ENCODE peak calls at places on chromosomes 7 and 10, in seven cellular contexts. One of them, this sample, is unnamed.

GRCh38 chr10:14240253-14241189 is 90.2 kb downstream of the FRMD4A start:
- DNase-seq in cardiac fibroblast: peak; percentile 39
- DNase-seq in breast epithelium: no peak
- DNase-seq in GM12865: peak; percentile 13
- DNase-seq in colonic mucosa: no peak
- DNase-seq in AG04450: no peak
- DNase-seq in esophagus muscularis mucosa: no peak
- DNase-seq in this sample: peak; percentile 11

GRCh38 chr10:27911645-27912044 is 87.2 kb downstream of the ODAD2 start:
- DNase-seq in cardiac fibroblast: no peak
- DNase-seq in breast epithelium: no peak
- DNase-seq in colonic mucosa: no peak
- DNase-seq in AG04450: no peak
- DNase-seq in GM12865: no peak
- DNase-seq in esophagus muscularis mucosa: no peak
- DNase-seq in this sample: no peak

GRCh38 chr10:51832652-51833383 is 133.4 kb upstream of the CSTF2T start:
- DNase-seq in GM12865: peak; percentile 21
- DNase-seq in colonic mucosa: no peak
- DNase-seq in AG04450: peak; percentile 61
- DNase-seq in cardiac fibroblast: peak; percentile 88
- DNase-seq in esophagus muscularis mucosa: no peak
- DNase-seq in breast epithelium: no peak
- DNase-seq in this sample: no peak

GRCh38 chr7:109950256-109950655 is 1140.7 kb upstream of the LRRN3 start:
- DNase-seq in breast epithelium: no peak
- DNase-seq in cardiac fibroblast: no peak
- DNase-seq in AG04450: no peak
- DNase-seq in colonic mucosa: no peak
- DNase-seq in esophagus muscularis mucosa: no peak
- DNase-seq in GM12865: no peak
- DNase-seq in this sample: no peak

GRCh38 chr10:95416270-95416669 is 125.5 kb upstream of the PDLIM1 start:
- DNase-seq in breast epithelium: no peak
- DNase-seq in GM12865: no peak
- DNase-seq in cardiac fibroblast: no peak
- DNase-seq in esophagus muscularis mucosa: no peak
- DNase-seq in colonic mucosa: no peak
- DNase-seq in AG04450: no peak
- DNase-seq in this sample: no peak

GRCh38 chr7:138004936-138005335 is 3.0 kb upstream of the CREB3L2 start:
- DNase-seq in GM12865: no peak
- DNase-seq in colonic mucosa: no peak
- DNase-seq in cardiac fibroblast: no peak
- DNase-seq in AG04450: no peak
- DNase-seq in breast epithelium: no peak
- DNase-seq in esophagus muscularis mucosa: no peak
- DNase-seq in this sample: no peak

GRCh38 chr7:46515844-46516590 is 594.9 kb upstream of the IGFBP3 start:
- DNase-seq in esophagus muscularis mucosa: no peak
- DNase-seq in cardiac fibroblast: no peak
- DNase-seq in GM12865: peak; percentile 41
- DNase-seq in breast epithelium: no peak
- DNase-seq in colonic mucosa: no peak
- DNase-seq in AG04450: no peak
- DNase-seq in this sample: no peak

GRCh38 chr7:302054-302992 is 12.4 kb downstream of the FOXL3 start:
- DNase-seq in AG04450: no peak
- DNase-seq in esophagus muscularis mucosa: no peak
- DNase-seq in GM12865: no peak
- DNase-seq in breast epithelium: peak; percentile 41
- DNase-seq in cardiac fibroblast: no peak
- DNase-seq in colonic mucosa: no peak
- DNase-seq in this sample: no peak

GRCh38 chr7:157463245-157463644 is 126.4 kb downstream of the DNAJB6 start:
- DNase-seq in AG04450: no peak
- DNase-seq in colonic mucosa: no peak
- DNase-seq in cardiac fibroblast: no peak
- DNase-seq in breast epithelium: no peak
- DNase-seq in esophagus muscularis mucosa: no peak
- DNase-seq in GM12865: no peak
- DNase-seq in this sample: no peak

GRCh38 chr10:21238044-21238443 is 287.4 kb downstream of the SKIDA1 start:
- DNase-seq in AG04450: no peak
- DNase-seq in GM12865: no peak
- DNase-seq in colonic mucosa: no peak
- DNase-seq in cardiac fibroblast: no peak
- DNase-seq in esophagus muscularis mucosa: no peak
- DNase-seq in breast epithelium: no peak
- DNase-seq in this sample: no peak

GRCh38 chr7:43888983-43889945 is 17.1 kb downstream of the URGCP start:
- DNase-seq in GM12865: no peak
- DNase-seq in esophagus muscularis mucosa: no peak
- DNase-seq in cardiac fibroblast: no peak
- DNase-seq in colonic mucosa: no peak
- DNase-seq in AG04450: no peak
- DNase-seq in breast epithelium: no peak
- DNase-seq in this sample: no peak

GRCh38 chr10:121232494-121232893 is 365.8 kb downstream of the FGFR2 start:
- DNase-seq in cardiac fibroblast: no peak
- DNase-seq in AG04450: no peak
- DNase-seq in breast epithelium: no peak
- DNase-seq in esophagus muscularis mucosa: no peak
- DNase-seq in colonic mucosa: no peak
- DNase-seq in GM12865: no peak
- DNase-seq in this sample: no peak

GRCh38 chr10:75612904-75613684 is 181.7 kb downstream of the LRMDA start:
- DNase-seq in esophagus muscularis mucosa: no peak
- DNase-seq in GM12865: peak; percentile 68
- DNase-seq in AG04450: no peak
- DNase-seq in breast epithelium: no peak
- DNase-seq in cardiac fibroblast: peak; percentile 8
- DNase-seq in colonic mucosa: no peak
- DNase-seq in this sample: no peak

GRCh38 chr10:71998840-71999194 is 34.6 kb downstream of the CHST3 start:
- DNase-seq in GM12865: no peak
- DNase-seq in AG04450: no peak
- DNase-seq in esophagus muscularis mucosa: no peak
- DNase-seq in cardiac fibroblast: peak; percentile 72
- DNase-seq in breast epithelium: no peak
- DNase-seq in colonic mucosa: peak; percentile 58
- DNase-seq in this sample: no peak

GRCh38 chr10:34808789-34809745 is 6.0 kb downstream of the PARD3 start:
- DNase-seq in colonic mucosa: peak; percentile 38
- DNase-seq in GM12865: no peak
- DNase-seq in esophagus muscularis mucosa: no peak
- DNase-seq in breast epithelium: no peak
- DNase-seq in cardiac fibroblast: peak; percentile 37
- DNase-seq in AG04450: no peak
- DNase-seq in this sample: peak; percentile 38

GRCh38 chr7:72925546-72926120 is 738 bp downstream of the POM121 start:
- DNase-seq in breast epithelium: no peak
- DNase-seq in esophagus muscularis mucosa: peak; percentile 26
- DNase-seq in AG04450: no peak
- DNase-seq in colonic mucosa: no peak
- DNase-seq in GM12865: peak; percentile 38
- DNase-seq in cardiac fibroblast: peak; percentile 48
- DNase-seq in this sample: peak; percentile 11

GRCh38 chr10:59906417-59907202 is at the start of gene CCDC6:
- DNase-seq in breast epithelium: peak; percentile 94
- DNase-seq in GM12865: peak; percentile 95
- DNase-seq in AG04450: peak; percentile 81
- DNase-seq in cardiac fibroblast: peak; percentile 92
- DNase-seq in colonic mucosa: peak; percentile 95
- DNase-seq in esophagus muscularis mucosa: peak; percentile 97
- DNase-seq in this sample: peak; percentile 82

GRCh38 chr10:22351131-22351703 is 5.9 kb downstream of the SPAG6 start:
- DNase-seq in breast epithelium: no peak
- DNase-seq in cardiac fibroblast: no peak
- DNase-seq in colonic mucosa: no peak
- DNase-seq in AG04450: no peak
- DNase-seq in GM12865: no peak
- DNase-seq in esophagus muscularis mucosa: no peak
- DNase-seq in this sample: no peak

GRCh38 chr10:42988517-42989395 is 88.1 kb upstream of the RET start:
- DNase-seq in breast epithelium: peak; percentile 35
- DNase-seq in esophagus muscularis mucosa: peak; percentile 86
- DNase-seq in cardiac fibroblast: no peak
- DNase-seq in colonic mucosa: peak; percentile 18
- DNase-seq in AG04450: no peak
- DNase-seq in GM12865: no peak
- DNase-seq in this sample: no peak

GRCh38 chr7:153190986-153191385 is 431.4 kb downstream of the ACTR3B start:
- DNase-seq in breast epithelium: no peak
- DNase-seq in esophagus muscularis mucosa: no peak
- DNase-seq in AG04450: no peak
- DNase-seq in cardiac fibroblast: no peak
- DNase-seq in GM12865: no peak
- DNase-seq in colonic mucosa: no peak
- DNase-seq in this sample: no peak

GRCh38 chr7:153188161-153188560 is 428.6 kb downstream of the ACTR3B start:
- DNase-seq in colonic mucosa: no peak
- DNase-seq in esophagus muscularis mucosa: no peak
- DNase-seq in breast epithelium: no peak
- DNase-seq in AG04450: no peak
- DNase-seq in GM12865: no peak
- DNase-seq in cardiac fibroblast: no peak
- DNase-seq in this sample: no peak

GRCh38 chr7:153190452-153190851 is 430.9 kb downstream of the ACTR3B start:
- DNase-seq in GM12865: peak; percentile 49
- DNase-seq in AG04450: no peak
- DNase-seq in cardiac fibroblast: peak; percentile 5
- DNase-seq in esophagus muscularis mucosa: no peak
- DNase-seq in breast epithelium: no peak
- DNase-seq in colonic mucosa: no peak
- DNase-seq in this sample: peak; percentile 36

GRCh38 chr7:153188630-153189029 is 429.1 kb downstream of the ACTR3B start:
- DNase-seq in esophagus muscularis mucosa: no peak
- DNase-seq in GM12865: peak; percentile 14
- DNase-seq in AG04450: no peak
- DNase-seq in colonic mucosa: no peak
- DNase-seq in breast epithelium: no peak
- DNase-seq in cardiac fibroblast: no peak
- DNase-seq in this sample: no peak

GRCh38 chr7:153193144-153193595 is 433.6 kb downstream of the ACTR3B start:
- DNase-seq in AG04450: no peak
- DNase-seq in colonic mucosa: no peak
- DNase-seq in GM12865: peak; percentile 27
- DNase-seq in breast epithelium: no peak
- DNase-seq in cardiac fibroblast: peak; percentile 0
- DNase-seq in esophagus muscularis mucosa: no peak
- DNase-seq in this sample: peak; percentile 19
- H3K4me3 ChIP-seq in AG04450: no peak overlapping the region
- H3K4me3 ChIP-seq in colonic mucosa: no peak overlapping the region
- H3K4me3 ChIP-seq in GM12865: no peak overlapping the region
- H3K4me3 ChIP-seq in breast epithelium: no peak overlapping the region
- H3K4me3 ChIP-seq in cardiac fibroblast: no peak overlapping the region
- H3K4me3 ChIP-seq in esophagus muscularis mucosa: peak overlapping the region; percentile 34
- H3K4me3 ChIP-seq in this sample: no peak overlapping the region

DNA sequence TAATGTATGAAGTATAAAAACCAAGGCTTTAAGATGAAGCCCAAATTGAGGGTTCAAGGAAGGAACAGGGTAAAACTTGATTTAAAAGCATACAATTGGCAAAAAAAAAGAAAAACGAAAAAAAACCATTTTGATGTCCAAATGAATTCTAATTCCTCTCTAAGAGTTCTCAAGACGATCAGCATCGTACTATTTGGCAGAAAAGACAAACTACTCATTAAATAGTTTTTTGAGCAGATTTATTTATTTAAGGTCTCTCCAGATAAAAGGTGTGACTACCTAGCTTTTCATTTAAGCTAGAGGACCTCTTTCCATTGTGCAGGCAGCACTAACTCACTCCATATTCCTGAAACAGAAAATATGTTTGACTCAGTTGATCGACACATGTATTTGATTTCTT is 245.0 kb downstream of the KIAA1217 start:
- DNase-seq in GM12865: no peak
- DNase-seq in AG04450: no peak
- DNase-seq in colonic mucosa: no peak
- DNase-seq in esophagus muscularis mucosa: no peak
- DNase-seq in breast epithelium: no peak
- DNase-seq in cardiac fibroblast: no peak
- DNase-seq in this sample: no peak
- H3K4me3 ChIP-seq in GM12865: no peak overlapping the region
- H3K4me3 ChIP-seq in AG04450: no peak overlapping the region
- H3K4me3 ChIP-seq in colonic mucosa: no peak overlapping the region
- H3K4me3 ChIP-seq in esophagus muscularis mucosa: no peak overlapping the region
- H3K4me3 ChIP-seq in breast epithelium: no peak overlapping the region
- H3K4me3 ChIP-seq in cardiac fibroblast: no peak overlapping the region
- H3K4me3 ChIP-seq in this sample: no peak overlapping the region

DNA sequence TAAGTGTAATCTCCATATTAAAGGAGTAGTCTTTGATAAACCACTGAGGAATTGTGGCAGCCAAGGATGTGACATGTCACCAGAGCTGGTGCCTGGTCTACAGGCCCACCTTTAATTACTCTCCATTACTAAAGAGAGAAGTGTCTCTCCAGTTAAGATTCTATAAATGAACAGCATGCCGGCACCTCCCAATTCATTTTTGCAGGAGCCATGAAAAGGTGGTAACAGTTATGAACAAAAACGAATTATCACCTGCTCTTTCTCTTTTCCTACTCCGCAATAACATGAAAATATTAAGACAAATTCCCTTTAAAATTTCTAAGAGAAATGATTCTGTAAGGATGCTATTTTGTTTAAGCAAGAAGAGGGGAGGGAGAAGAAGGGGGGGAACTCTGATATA is 569.1 kb upstream of the MKI67 start:
- DNase-seq in cardiac fibroblast: no peak
- DNase-seq in breast epithelium: no peak
- DNase-seq in GM12865: no peak
- DNase-seq in esophagus muscularis mucosa: peak; percentile 37
- DNase-seq in colonic mucosa: no peak
- DNase-seq in AG04450: no peak
- DNase-seq in this sample: no peak
- H3K4me3 ChIP-seq in cardiac fibroblast: no peak overlapping the region
- H3K4me3 ChIP-seq in breast epithelium: no peak overlapping the region
- H3K4me3 ChIP-seq in GM12865: no peak overlapping the region
- H3K4me3 ChIP-seq in esophagus muscularis mucosa: no peak overlapping the region
- H3K4me3 ChIP-seq in colonic mucosa: no peak overlapping the region
- H3K4me3 ChIP-seq in AG04450: no peak overlapping the region
- H3K4me3 ChIP-seq in this sample: no peak overlapping the region

GRCh38 chr10:68560916-68561691 is 967 bp downstream of the TET1 start:
- DNase-seq in breast epithelium: no peak
- DNase-seq in AG04450: no peak
- DNase-seq in cardiac fibroblast: peak; percentile 33
- DNase-seq in GM12865: no peak
- DNase-seq in colonic mucosa: no peak
- DNase-seq in esophagus muscularis mucosa: no peak
- DNase-seq in this sample: no peak

GRCh38 chr10:68560201-68560915 is at the start of gene TET1:
- DNase-seq in colonic mucosa: peak; percentile 53
- DNase-seq in GM12865: peak; percentile 52
- DNase-seq in cardiac fibroblast: peak; percentile 52
- DNase-seq in breast epithelium: peak; percentile 54
- DNase-seq in esophagus muscularis mucosa: no peak
- DNase-seq in AG04450: no peak
- DNase-seq in this sample: peak; percentile 64

GRCh38 chr10:68559872-68560200 is 301 bp upstream of the TET1 start:
- DNase-seq in esophagus muscularis mucosa: no peak
- DNase-seq in GM12865: no peak
- DNase-seq in breast epithelium: no peak
- DNase-seq in AG04450: no peak
- DNase-seq in cardiac fibroblast: no peak
- DNase-seq in colonic mucosa: no peak
- DNase-seq in this sample: no peak

GRCh38 chr10:68562666-68563522 is 2.8 kb downstream of the TET1 start:
- DNase-seq in esophagus muscularis mucosa: no peak
- DNase-seq in colonic mucosa: no peak
- DNase-seq in AG04450: no peak
- DNase-seq in breast epithelium: no peak
- DNase-seq in GM12865: peak; percentile 8
- DNase-seq in cardiac fibroblast: peak; percentile 55
- DNase-seq in this sample: peak; percentile 60

GRCh38 chr10:68561804-68562649 is 1.9 kb downstream of the TET1 start:
- DNase-seq in colonic mucosa: no peak
- DNase-seq in AG04450: no peak
- DNase-seq in GM12865: no peak
- DNase-seq in esophagus muscularis mucosa: no peak
- DNase-seq in breast epithelium: no peak
- DNase-seq in cardiac fibroblast: peak; percentile 35
- DNase-seq in this sample: no peak
- H3K4me3 ChIP-seq in colonic mucosa: peak overlapping the region; percentile 68
- H3K4me3 ChIP-seq in AG04450: peak overlapping the region; percentile 77
- H3K4me3 ChIP-seq in GM12865: no peak overlapping the region
- H3K4me3 ChIP-seq in esophagus muscularis mucosa: peak overlapping the region; percentile 84
- H3K4me3 ChIP-seq in breast epithelium: peak overlapping the region; percentile 98
- H3K4me3 ChIP-seq in cardiac fibroblast: peak overlapping the region; percentile 74
- H3K4me3 ChIP-seq in this sample: no peak overlapping the region

This sample was measured in Jurkat, Clone E6-1.